ENCODE peak calls at places on chromosomes 4 and X, in six cellular contexts. S, P, A, N, L and O are unnamed samples.

GRCh38 chrX:104566921-104567501 is 1.0 kb downstream of the IL1RAPL2 start:
- DNase-seq in S (peak; percentile 35), N (peak; percentile 12), P (peak; percentile 43), L (no peak), A (no peak), O (no peak)

GRCh38 chr4:128604840-128605239 is 204.7 kb upstream of the JADE1 start:
- DNase-seq in S (no peak), P (no peak), L (no peak), N (peak; percentile 49), A (no peak), O (no peak)

GRCh38 chr4:108029321-108029720 is 39.6 kb downstream of the HADH start:
- DNase-seq in S (no peak), N (no peak), P (no peak), L (no peak), A (no peak), O (peak; percentile 43)

GRCh38 chr4:27270435-27270834 is 409.8 kb downstream of the STIM2 start:
- DNase-seq in S (no peak), L (no peak), A (no peak), P (no peak), N (peak; percentile 87), O (no peak)

GRCh38 chr4:26803462-26803861 is 57.2 kb upstream of the STIM2 start:
- DNase-seq in P (peak; percentile 81), L (peak; percentile 52), S (peak; percentile 20), A (no peak), N (no peak), O (no peak)

GRCh38 chr4:92333056-92333455 is 29.3 kb downstream of the GRID2 start:
- DNase-seq in S (no peak), N (no peak), P (no peak), A (no peak), L (no peak), O (no peak)

GRCh38 chr4:120724656-120725055 is 197.9 kb downstream of the PRDM5 start:
- DNase-seq in N (no peak), P (no peak), A (no peak), L (no peak), S (no peak), O (peak; percentile 28)

GRCh38 chrX:15298201-15298600 is 17.2 kb downstream of the ASB11 start:
- DNase-seq in P (no peak), N (no peak), A (no peak), L (no peak), S (no peak), O (no peak)

GRCh38 chrX:2550288-2551020 is 49.7 kb upstream of the DHRSX start:
- DNase-seq in N (no peak), P (no peak), S (no peak), L (peak; percentile 9), A (no peak), O (no peak)

GRCh38 chrX:132591719-132592275 is 103.0 kb upstream of the MBNL3 start:
- DNase-seq in A (no peak), L (no peak), N (no peak), P (no peak), S (no peak), O (no peak)

GRCh38 chr4:110071466-110071865 is 126.9 kb downstream of the ELOVL6 start:
- DNase-seq in A (no peak), L (no peak), N (no peak), P (peak; percentile 6), S (no peak), O (no peak)

GRCh38 chr4:105998210-105998609 is 102.9 kb downstream of the NPNT start:
- DNase-seq in N (no peak), A (no peak), L (no peak), S (no peak), P (no peak), O (no peak)

GRCh38 chr4:83043801-83044407 is 8.9 kb downstream of the COPS4 start:
- DNase-seq in L (peak; percentile 89), P (no peak), N (peak; percentile 42), A (no peak), S (no peak), O (no peak)

GRCh38 chr4:82741188-82741587 is 57.4 kb downstream of the SCD5 start:
- DNase-seq in P (no peak), N (no peak), S (no peak), A (no peak), L (no peak), O (no peak)

GRCh38 chrX:150094375-150094774 is 156.1 kb upstream of the EOLA2 start:
- DNase-seq in S (no peak), L (peak; percentile 30), N (no peak), A (no peak), P (no peak), O (no peak)

GRCh38 chrX:150099316-150099715 is 161.0 kb upstream of the EOLA2 start:
- DNase-seq in P (no peak), A (no peak), S (no peak), N (no peak), L (no peak), O (no peak)

GRCh38 chrX:150094996-150095395 is 156.7 kb upstream of the EOLA2 start:
- DNase-seq in P (no peak), N (no peak), A (no peak), L (peak; percentile 24), S (no peak), O (no peak)

GRCh38 chrX:150100261-150100660 is 162.0 kb upstream of the EOLA2 start:
- DNase-seq in P (no peak), N (no peak), S (no peak), L (peak; percentile 36), A (no peak), O (no peak)
- H2AFZ ChIP-seq in P (no peak overlapping the region), N (no peak overlapping the region), S (no peak overlapping the region), L (no peak overlapping the region), A (no peak overlapping the region), O (no peak overlapping the region)

GRCh38 chrX:153473126-153473525 is 2.8 kb upstream of the HAUS7 start:
- DNase-seq in S (no peak), A (no peak), N (no peak), P (no peak), L (no peak), O (no peak)

GRCh38 chrX:153468008-153468580 is 2.3 kb downstream of the HAUS7 start:
- DNase-seq in N (no peak), L (no peak), A (no peak), P (no peak), S (no peak), O (no peak)

GRCh38 chrX:153471663-153472280 is 1.4 kb upstream of the HAUS7 start:
- DNase-seq in A (no peak), N (no peak), L (no peak), S (no peak), P (no peak), O (no peak)

GRCh38 chrX:153470411-153471363 is at the start of gene HAUS7:
- DNase-seq in N (peak; percentile 87), L (peak; percentile 89), P (peak; percentile 91), S (peak; percentile 81), A (peak; percentile 93), O (peak; percentile 87)

GRCh38 chrX:153469811-153470410 is 465 bp downstream of the HAUS7 start:
- DNase-seq in N (peak; percentile 28), A (peak; percentile 65), L (peak; percentile 66), P (peak; percentile 66), S (peak; percentile 17), O (peak; percentile 49)
- H2AFZ ChIP-seq in N (peak overlapping the region; percentile 82), A (peak overlapping the region; percentile 80), L (peak overlapping the region; percentile 77), P (peak overlapping the region; percentile 63), S (no peak overlapping the region), O (peak overlapping the region; percentile 9)

DNA sequence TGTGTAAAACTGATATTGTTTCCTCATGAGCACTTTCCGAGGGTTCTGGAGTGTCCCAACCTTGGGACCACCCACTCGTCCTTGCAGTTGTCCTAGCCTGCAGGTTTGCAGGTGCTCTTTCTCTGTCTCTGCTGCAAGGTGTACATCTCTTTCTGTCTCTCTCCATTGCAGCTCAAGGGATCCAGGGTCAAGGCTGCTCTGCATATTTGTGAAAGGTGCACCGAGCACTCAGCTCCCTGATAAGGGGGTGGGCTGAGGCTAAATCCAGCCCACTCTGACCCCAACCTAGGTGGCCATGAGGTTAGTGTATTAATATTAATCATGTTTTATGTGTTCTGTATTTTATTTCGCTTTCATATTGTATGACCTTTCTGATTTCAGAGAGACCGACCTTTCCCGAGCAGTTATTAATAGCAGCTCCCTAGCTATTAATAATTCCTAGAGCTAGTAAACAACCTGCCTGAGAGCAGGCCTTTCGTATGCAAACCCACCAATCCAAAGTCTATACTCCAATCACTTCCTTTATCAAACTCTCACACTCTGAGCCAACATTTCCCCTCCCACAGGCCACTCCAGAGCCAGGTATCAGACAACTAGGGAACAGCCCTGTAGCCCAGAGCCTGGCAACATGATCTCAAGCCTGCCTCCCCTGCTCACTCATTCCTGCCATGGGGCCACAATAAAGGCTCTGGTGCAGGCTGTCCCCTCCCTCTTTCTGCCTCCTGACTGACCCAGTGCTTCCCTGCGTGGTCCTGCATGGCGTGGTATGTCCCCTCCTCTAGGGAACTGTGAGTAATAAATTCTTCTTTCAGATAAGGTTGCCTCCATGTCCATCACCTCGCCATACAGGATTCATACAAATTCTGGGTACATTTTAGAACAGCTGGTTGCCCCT is 73.9 kb downstream of the SLC2A9 start:
- DNase-seq in A (no peak), L (no peak), N (no peak), P (no peak), S (no peak), O (no peak)
- H2AFZ ChIP-seq in A (no peak overlapping the region), L (no peak overlapping the region), N (no peak overlapping the region), P (no peak overlapping the region), S (no peak overlapping the region), O (no peak overlapping the region)

GRCh38 chr4:78185117-78185516 is 128.0 kb downstream of the FRAS1 start:
- DNase-seq in A (no peak), S (no peak), L (no peak), P (no peak), N (no peak), O (no peak)

GRCh38 chr4:78190078-78190477 is 133.0 kb downstream of the FRAS1 start:
- DNase-seq in P (no peak), A (no peak), L (no peak), N (no peak), S (no peak), O (no peak)

GRCh38 chr4:78190595-78190994 is 133.5 kb downstream of the FRAS1 start:
- DNase-seq in N (no peak), A (no peak), S (no peak), L (no peak), P (no peak), O (no peak)

GRCh38 chr4:78184584-78184983 is 127.5 kb downstream of the FRAS1 start:
- DNase-seq in L (no peak), N (no peak), P (no peak), S (no peak), A (no peak), O (no peak)

DNA sequence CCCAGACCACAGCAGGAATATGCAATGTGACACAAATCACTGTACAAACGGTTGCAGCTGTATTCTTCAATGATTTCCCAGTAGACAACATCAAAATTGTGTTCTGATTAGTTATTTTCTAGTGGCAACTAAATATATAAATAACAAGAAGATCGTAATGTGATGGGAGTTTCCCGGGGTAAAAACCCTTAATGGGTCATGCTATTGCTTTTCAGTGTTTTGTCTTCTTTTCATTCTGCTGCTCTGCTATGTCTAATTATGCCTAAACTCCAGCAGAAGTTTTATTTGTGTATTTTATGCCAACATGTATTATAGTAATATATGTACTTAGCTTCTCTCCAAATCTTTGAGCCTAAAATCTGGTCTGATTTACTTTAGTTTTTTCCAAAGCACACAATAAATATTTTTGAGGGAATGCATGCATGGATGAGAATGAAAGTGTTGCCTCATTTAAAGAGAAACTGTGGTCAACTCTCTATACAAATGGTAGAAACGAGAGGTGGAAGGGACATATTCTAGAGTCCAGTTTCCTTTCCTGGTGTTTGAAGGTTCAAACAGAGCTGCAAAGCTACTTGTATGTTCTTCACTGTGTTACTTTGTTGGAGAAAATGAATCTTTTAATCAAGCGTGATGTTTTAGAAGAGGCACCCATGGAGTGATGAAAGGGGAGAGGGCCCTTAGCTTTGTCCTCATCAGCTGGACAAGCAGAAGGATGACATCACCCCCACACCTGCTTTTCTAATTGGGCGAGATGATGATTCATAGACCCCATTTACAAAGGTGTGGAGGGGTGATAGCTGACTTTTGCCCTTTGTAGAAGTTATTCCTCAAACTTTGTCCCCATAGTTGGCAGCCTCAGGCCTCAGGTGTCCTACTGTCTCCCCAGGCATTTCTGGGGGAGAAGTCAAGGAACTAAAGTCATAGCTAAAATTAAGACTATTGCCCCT is 129.7 kb downstream of the FRAS1 start:
- DNase-seq in A (no peak), P (no peak), L (no peak), N (no peak), S (no peak), O (no peak)
- H2AFZ ChIP-seq in A (no peak overlapping the region), P (no peak overlapping the region), L (no peak overlapping the region), N (no peak overlapping the region), S (no peak overlapping the region), O (no peak overlapping the region)